ENCODE peak calls at places on chromosomes 16 and 17, in eight cellular contexts. C, U, S, D, M, N, E and Y are unnamed samples.

GRCh38 chr17:78398390-78398789 is 19.9 kb downstream of the PGS1 start:
- DNase-seq in C (no peak), U (no peak), S (no peak), D (no peak), M (no peak), N (no peak), E (no peak), Y (no peak)

GRCh38 chr16:72884037-72884436 is 163.9 kb downstream of the ZFHX3 start:
- DNase-seq in C (no peak), U (no peak), S (no peak), D (peak), M (no peak), N (no peak), E (no peak), Y (no peak)

GRCh38 chr17:82534401-82534812 is 14.9 kb downstream of the FOXK2 start:
- DNase-seq in C (no peak), U (no peak), S (no peak), D (no peak), M (no peak), N (no peak), E (no peak), Y (no peak)

GRCh38 chr16:79797486-79797885 is 196.9 kb upstream of the MAF start:
- DNase-seq in C (no peak), U (no peak), S (no peak), D (no peak), M (no peak), N (no peak), E (no peak), Y (no peak)

GRCh38 chr16:20614201-20615141 is 38.3 kb upstream of the ACSM2B start:
- DNase-seq in C (no peak), U (no peak), S (no peak), D (no peak), M (no peak), N (no peak), E (no peak), Y (no peak)

GRCh38 chr17:57257911-57258885 is 1.9 kb downstream of the MSI2 start:
- DNase-seq in C (no peak), U (peak), S (no peak), D (peak), M (no peak), N (no peak), E (no peak), Y (peak)

GRCh38 chr16:88382491-88383400 is at the start of gene ZNF469:
- DNase-seq in C (peak), U (no peak), S (peak), D (peak), M (no peak), N (no peak), E (no peak), Y (peak)

GRCh38 chr17:2082003-2082862 is 27.3 kb downstream of the HIC1 start:
- DNase-seq in C (no peak), U (no peak), S (no peak), D (no peak), M (no peak), N (no peak), E (no peak), Y (no peak)

GRCh38 chr16:67177743-67178699 is 5.7 kb downstream of the MATCAP1 start:
- DNase-seq in C (peak), U (peak), S (peak), D (no peak), M (no peak), N (peak), E (peak), Y (peak)

GRCh38 chr17:76504117-76504516 is 2.9 kb upstream of the RHBDF2 start:
- DNase-seq in C (no peak), U (peak), S (no peak), D (no peak), M (no peak), N (no peak), E (no peak), Y (peak)

GRCh38 chr17:43967251-43967875 is 13.6 kb upstream of the PYY start:
- DNase-seq in C (no peak), U (no peak), S (no peak), D (no peak), M (no peak), N (no peak), E (no peak), Y (no peak)

GRCh38 chr17:15441315-15441714 is 26.1 kb downstream of the CDRT4 start:
- DNase-seq in C (no peak), U (no peak), S (no peak), D (peak), M (no peak), N (no peak), E (no peak), Y (no peak)

GRCh38 chr17:34114174-34114573 is 140.9 kb upstream of the CCL2 start:
- DNase-seq in C (no peak), U (no peak), S (no peak), D (no peak), M (no peak), N (no peak), E (no peak), Y (no peak)

GRCh38 chr17:69654981-69655581 is 240.6 kb downstream of the MAP2K6 start:
- DNase-seq in C (no peak), U (no peak), S (no peak), D (peak), M (no peak), N (no peak), E (no peak), Y (peak)

GRCh38 chr17:27743288-27743885 is 56.9 kb downstream of the NOS2 start:
- DNase-seq in C (no peak), U (no peak), S (no peak), D (no peak), M (no peak), N (no peak), E (no peak), Y (no peak)

GRCh38 chr16:68696514-68696913 is 40.6 kb upstream of the CDH1 start:
- DNase-seq in C (no peak), U (no peak), S (no peak), D (no peak), M (no peak), N (no peak), E (no peak), Y (no peak)

GRCh38 chr17:49434821-49435581 is 20.3 kb upstream of the PHB1 start:
- DNase-seq in C (peak), U (no peak), S (no peak), D (peak), M (no peak), N (peak), E (peak), Y (peak)

GRCh38 chr16:72536673-72537435 is 364.9 kb upstream of the PMFBP1 start:
- DNase-seq in C (no peak), U (no peak), S (no peak), D (peak), M (no peak), N (no peak), E (no peak), Y (no peak)

GRCh38 chr16:28933176-28933575 is 1.4 kb downstream of the CD19 start:
- DNase-seq in C (no peak), U (no peak), S (no peak), D (no peak), M (no peak), N (no peak), E (no peak), Y (no peak)

GRCh38 chr17:74201250-74201649 is 2.2 kb upstream of the RPL38 start:
- DNase-seq in C (no peak), U (no peak), S (no peak), D (peak), M (no peak), N (no peak), E (no peak), Y (no peak)

GRCh38 chr16:87540072-87540976 is 47.5 kb upstream of the ZCCHC14 start:
- DNase-seq in C (no peak), U (no peak), S (peak), D (peak), M (no peak), N (no peak), E (no peak), Y (no peak)

GRCh38 chr16:10817963-10818941 is at the start of gene TVP23A:
- DNase-seq in C (no peak), U (no peak), S (peak), D (peak), M (no peak), N (no peak), E (peak), Y (no peak)

GRCh38 chr17:73318861-73319260 is 7.1 kb upstream of the CDC42EP4 start:
- DNase-seq in C (no peak), U (no peak), S (no peak), D (no peak), M (no peak), N (no peak), E (no peak), Y (no peak)

GRCh38 chr16:14102925-14103720 is 32.0 kb downstream of the MRTFB start:
- DNase-seq in C (no peak), U (no peak), S (no peak), D (no peak), M (no peak), N (no peak), E (no peak), Y (no peak)

GRCh38 chr17:80219777-80220708 is at the start of the genes SGSH and SLC26A11:
- DNase-seq in C (peak), U (peak), S (peak), D (peak), M (peak), N (peak), E (peak), Y (peak)

GRCh38 chr16:58000706-58001676 is at the start of gene USB1:
- DNase-seq in C (peak), U (peak), S (peak), D (peak), M (peak), N (peak), E (peak), Y (peak)

GRCh38 chr17:44345497-44346026 is 460 bp downstream of the GRN start:
- DNase-seq in C (peak), U (peak), S (peak), D (peak), M (no peak), N (no peak), E (no peak), Y (peak)

GRCh38 chr17:69592692-69593350 is 178.3 kb downstream of the MAP2K6 start:
- DNase-seq in C (no peak), U (no peak), S (no peak), D (no peak), M (no peak), N (no peak), E (no peak), Y (no peak)

GRCh38 chr17:66353937-66354401 is 51.6 kb downstream of the PRKCA start:
- DNase-seq in C (no peak), U (no peak), S (no peak), D (peak), M (no peak), N (no peak), E (no peak), Y (no peak)